ENCODE peak calls at places on chromosome 20, in nine cellular contexts. G, J, P, A, S, X, R, B and D are unnamed samples.

GRCh38 chr20:58446264-58446937 is 57.4 kb downstream of the VAPB start:
- DNase-seq in G (no peak), J (no peak), P (no peak), A (no peak), S (no peak), X (no peak), R (no peak), B (no peak), D (no peak)

GRCh38 chr20:6295026-6295425 is 172.2 kb upstream of the FERMT1 start:
- DNase-seq in G (no peak), J (no peak), P (no peak), A (no peak), S (no peak), X (no peak), R (no peak), B (no peak), D (no peak)

GRCh38 chr20:46324960-46325703 is 16.8 kb upstream of the CDH22 start:
- DNase-seq in G (no peak), J (no peak), P (no peak), A (no peak), S (peak), X (no peak), R (peak), B (no peak), D (no peak)

GRCh38 chr20:9829835-9830234 is 9.0 kb downstream of the PAK5 start:
- DNase-seq in G (no peak), J (peak), P (no peak), A (no peak), S (no peak), X (no peak), R (no peak), B (no peak), D (no peak)

GRCh38 chr20:38303908-38304379 is at the start of gene BPI:
- DNase-seq in G (no peak), J (no peak), P (no peak), A (no peak), S (no peak), X (no peak), R (no peak), B (no peak), D (no peak)

GRCh38 chr20:51326241-51326819 is 216.2 kb downstream of the NFATC2 start:
- DNase-seq in G (peak), J (no peak), P (peak), A (no peak), S (peak), X (no peak), R (peak), B (no peak), D (peak)

GRCh38 chr20:17536944-17537444 is 5.8 kb upstream of the BFSP1 start:
- DNase-seq in G (peak), J (no peak), P (peak), A (peak), S (peak), X (peak), R (peak), B (peak), D (peak)

GRCh38 chr20:58127731-58128130 is 100.7 kb downstream of the ANKRD60 start:
- DNase-seq in G (peak), J (no peak), P (no peak), A (no peak), S (no peak), X (no peak), R (peak), B (peak), D (no peak)

GRCh38 chr20:49399329-49399728 is 83.1 kb downstream of the KCNB1 start:
- DNase-seq in G (no peak), J (no peak), P (no peak), A (no peak), S (no peak), X (no peak), R (peak), B (no peak), D (no peak)

GRCh38 chr20:40741507-40742106 is 52.6 kb upstream of the MAFB start:
- DNase-seq in G (peak), J (peak), P (no peak), A (no peak), S (peak), X (no peak), R (peak), B (no peak), D (peak)

GRCh38 chr20:62501801-62502495 is 26.2 kb upstream of the GATA5 start:
- DNase-seq in G (no peak), J (no peak), P (peak), A (no peak), S (peak), X (peak), R (no peak), B (no peak), D (peak)

GRCh38 chr20:51498765-51499540 is 43.6 kb downstream of the NFATC2 start:
- DNase-seq in G (no peak), J (no peak), P (no peak), A (no peak), S (no peak), X (no peak), R (no peak), B (no peak), D (no peak)

GRCh38 chr20:45768479-45768878 is 23.2 kb downstream of the WFDC3 start:
- DNase-seq in G (no peak), J (no peak), P (no peak), A (no peak), S (no peak), X (no peak), R (no peak), B (no peak), D (no peak)

GRCh38 chr20:60261323-60261722 is 303.1 kb downstream of the CDH26 start:
- DNase-seq in G (no peak), J (no peak), P (no peak), A (no peak), S (no peak), X (no peak), R (no peak), B (no peak), D (no peak)

GRCh38 chr20:21230686-21231085 is 72.4 kb upstream of the XRN2 start:
- DNase-seq in G (no peak), J (no peak), P (no peak), A (no peak), S (no peak), X (no peak), R (no peak), B (no peak), D (no peak)

GRCh38 chr20:41329435-41330342 is 10.9 kb upstream of the LPIN3 start:
- DNase-seq in G (peak), J (no peak), P (peak), A (peak), S (peak), X (peak), R (peak), B (peak), D (peak)

GRCh38 chr20:39849664-39850063 is 839.4 kb downstream of the MAFB start:
- DNase-seq in G (no peak), J (no peak), P (no peak), A (peak), S (no peak), X (no peak), R (peak), B (peak), D (no peak)

GRCh38 chr20:48921883-48922867 is 664 bp downstream of the ARFGEF2 start:
- DNase-seq in G (no peak), J (peak), P (peak), A (no peak), S (no peak), X (peak), R (peak), B (no peak), D (no peak)

GRCh38 chr20:19780261-19780660 is 22.2 kb downstream of the RIN2 start:
- DNase-seq in G (no peak), J (no peak), P (no peak), A (no peak), S (no peak), X (no peak), R (no peak), B (no peak), D (no peak)

GRCh38 chr20:40279390-40279789 is 409.6 kb downstream of the MAFB start:
- DNase-seq in G (no peak), J (no peak), P (no peak), A (no peak), S (no peak), X (no peak), R (peak), B (peak), D (no peak)

GRCh38 chr20:58690351-58690750 is 2.2 kb upstream of the NPEPL1 start:
- DNase-seq in G (no peak), J (no peak), P (no peak), A (no peak), S (no peak), X (no peak), R (no peak), B (no peak), D (no peak)

GRCh38 chr20:50108571-50109235 is 4.2 kb downstream of the UBE2V1 start:
- DNase-seq in G (no peak), J (no peak), P (no peak), A (no peak), S (no peak), X (no peak), R (no peak), B (no peak), D (no peak)